ENCODE peak calls at places on chromosome 16, in nine cellular contexts. Z is neural progenitor cell, R is mucosa of descending colon, E is BJ, V is endothelial cell of umbilical vein, U is Karpas-422, B is heart right ventricle, X is H7, H is right cardiac atrium. Y is an unnamed sample.

GRCh38 chr16:19907161-19907992 is 22.7 kb upstream of the GPRC5B start:
- DNase-seq in Z (peak; percentile 89), H (peak; percentile 57), E (no peak), X (peak; percentile 78), U (peak; percentile 79), B (peak; percentile 62), R (peak; percentile 70), V (peak; percentile 73), Y (peak; percentile 77)

GRCh38 chr16:4588961-4589360 is 25.7 kb downstream of the UBALD1 start:
- DNase-seq in R (no peak), E (no peak), U (no peak), B (no peak), Z (no peak), H (no peak), V (no peak), X (no peak), Y (no peak)

GRCh38 chr16:24701521-24701951 is 27.9 kb upstream of the TNRC6A start:
- DNase-seq in B (no peak), Z (no peak), E (peak; percentile 49), R (no peak), X (no peak), U (no peak), V (peak; percentile 67), H (no peak), Y (no peak)

GRCh38 chr16:85608515-85608885 is 4.6 kb upstream of the GSE1 start:
- DNase-seq in B (no peak), H (no peak), V (no peak), U (no peak), Z (no peak), X (no peak), E (no peak), R (no peak), Y (no peak)

GRCh38 chr16:19733551-19733950 is 15.5 kb downstream of the IQCK start:
- DNase-seq in E (no peak), H (no peak), U (no peak), R (no peak), X (no peak), Z (no peak), B (no peak), V (no peak), Y (no peak)

GRCh38 chr16:51012396-51012795 is 138.7 kb downstream of the SALL1 start:
- DNase-seq in X (no peak), B (no peak), V (no peak), H (no peak), R (no peak), Z (no peak), U (no peak), E (no peak), Y (no peak)

GRCh38 chr16:31141489-31142108 is 6.1 kb upstream of the PRSS8 start:
- DNase-seq in R (peak; percentile 69), X (peak; percentile 68), V (no peak), E (no peak), U (no peak), Z (no peak), B (peak; percentile 38), H (peak; percentile 53), Y (no peak)

GRCh38 chr16:85284138-85284897 is 172.0 kb upstream of the CIBAR2 start:
- DNase-seq in R (no peak), X (peak; percentile 80), U (no peak), H (no peak), B (no peak), V (no peak), Z (peak; percentile 81), E (no peak), Y (no peak)

GRCh38 chr16:30472328-30472942 is at the start of gene ITGAL:
- DNase-seq in B (peak; percentile 35), H (peak; percentile 37), Z (no peak), V (no peak), U (peak; percentile 58), X (peak; percentile 10), R (peak; percentile 61), E (no peak), Y (peak; percentile 95)

GRCh38 chr16:85372627-85373372 is 240.3 kb upstream of the GSE1 start:
- DNase-seq in X (no peak), V (no peak), E (peak; percentile 47), B (no peak), H (peak; percentile 59), Z (no peak), R (no peak), U (no peak), Y (no peak)

GRCh38 chr16:79845734-79846135 is 245.2 kb upstream of the MAF start:
- DNase-seq in Z (no peak), X (no peak), B (no peak), U (no peak), H (no peak), E (no peak), R (no peak), V (no peak), Y (peak; percentile 68)

GRCh38 chr16:58029410-58029809 is 3.9 kb downstream of the MMP15 start:
- DNase-seq in H (no peak), Z (no peak), B (no peak), U (no peak), E (no peak), R (no peak), V (no peak), X (peak; percentile 16), Y (no peak)

GRCh38 chr16:81703177-81704155 is 75.6 kb upstream of the PLCG2 start:
- DNase-seq in V (peak; percentile 84), E (no peak), H (no peak), X (no peak), Z (no peak), B (no peak), R (no peak), U (no peak), Y (no peak)

DNA sequence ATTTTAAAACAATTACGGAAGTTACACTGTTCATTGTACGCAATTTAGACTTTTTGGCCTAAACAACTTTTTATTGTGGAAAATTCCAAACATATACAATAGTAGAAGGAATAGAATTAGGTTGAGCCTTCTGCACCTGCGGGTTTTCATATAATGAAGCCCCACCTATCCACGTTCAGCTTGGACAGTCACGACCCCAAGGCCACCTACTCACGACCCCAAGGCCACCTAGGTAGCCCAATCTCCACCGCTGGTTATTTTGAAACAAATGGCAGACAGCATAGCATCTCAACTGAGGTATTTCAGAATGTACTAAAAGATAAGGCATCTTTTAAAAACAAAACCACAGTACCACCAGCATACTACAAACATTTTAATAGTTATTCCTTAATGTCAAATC is 631 bp downstream of the NLRC5 start:
- DNase-seq in B (no peak), X (peak; percentile 25), R (no peak), Z (no peak), E (no peak), U (no peak), V (no peak), H (no peak), Y (no peak)
- H3K4me3 ChIP-seq in B (peak overlapping the region; percentile 91), X (peak overlapping the region; percentile 56), R (peak overlapping the region; percentile 65), Z (peak overlapping the region; percentile 48), E (peak overlapping the region; percentile 71), U (peak overlapping the region; percentile 93), V (peak overlapping the region; percentile 96), H (peak overlapping the region; percentile 56), Y (peak overlapping the region; percentile 96)

DNA sequence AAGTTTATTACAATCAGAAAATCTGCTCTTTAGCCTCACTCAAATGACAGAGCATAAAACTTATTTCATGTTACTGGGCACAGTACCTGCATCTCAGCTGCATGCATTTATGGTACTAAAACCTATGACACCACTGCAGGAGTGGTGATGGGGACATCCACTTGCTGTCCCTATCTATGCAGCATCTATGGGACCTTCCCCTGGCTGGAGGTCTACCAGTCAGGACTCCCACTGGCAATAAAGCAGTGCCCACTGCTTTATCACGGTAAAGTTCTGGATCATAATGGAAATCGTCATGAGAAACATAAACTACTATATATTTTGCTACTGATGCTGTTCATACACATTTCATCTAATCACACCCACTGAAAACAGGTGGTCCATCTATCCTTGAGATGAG is 26.2 kb downstream of the NSMCE1 start:
- DNase-seq in B (no peak), E (no peak), X (no peak), U (no peak), V (no peak), H (no peak), R (no peak), Z (no peak), Y (no peak)
- H3K4me3 ChIP-seq in B (peak overlapping the region; percentile 27), E (no peak overlapping the region), X (no peak overlapping the region), U (no peak overlapping the region), V (no peak overlapping the region), H (no peak overlapping the region), R (no peak overlapping the region), Z (no peak overlapping the region), Y (no peak overlapping the region)

GRCh38 chr16:67164599-67165061 is at the start of gene HSF4:
- DNase-seq in E (no peak), B (peak; percentile 78), Z (peak; percentile 56), U (no peak), R (peak; percentile 84), H (peak; percentile 75), X (peak; percentile 90), V (no peak), Y (no peak)

GRCh38 chr16:67163164-67163902 is 1.2 kb upstream of the HSF4 start:
- DNase-seq in X (peak; percentile 84), E (no peak), H (peak; percentile 67), V (peak; percentile 55), B (peak; percentile 72), U (no peak), Z (peak; percentile 82), R (peak; percentile 60), Y (peak; percentile 73)

GRCh38 chr16:67163903-67164558 is 514 bp upstream of the HSF4 start:
- DNase-seq in H (peak; percentile 32), B (no peak), U (no peak), E (no peak), X (peak; percentile 76), Z (peak; percentile 48), V (no peak), R (no peak), Y (no peak)

GRCh38 chr16:67161595-67162058 is 1.9 kb downstream of the FBXL8 start:
- DNase-seq in B (peak; percentile 62), H (no peak), E (no peak), R (no peak), V (no peak), Z (no peak), U (no peak), X (peak; percentile 75), Y (no peak)

DNA sequence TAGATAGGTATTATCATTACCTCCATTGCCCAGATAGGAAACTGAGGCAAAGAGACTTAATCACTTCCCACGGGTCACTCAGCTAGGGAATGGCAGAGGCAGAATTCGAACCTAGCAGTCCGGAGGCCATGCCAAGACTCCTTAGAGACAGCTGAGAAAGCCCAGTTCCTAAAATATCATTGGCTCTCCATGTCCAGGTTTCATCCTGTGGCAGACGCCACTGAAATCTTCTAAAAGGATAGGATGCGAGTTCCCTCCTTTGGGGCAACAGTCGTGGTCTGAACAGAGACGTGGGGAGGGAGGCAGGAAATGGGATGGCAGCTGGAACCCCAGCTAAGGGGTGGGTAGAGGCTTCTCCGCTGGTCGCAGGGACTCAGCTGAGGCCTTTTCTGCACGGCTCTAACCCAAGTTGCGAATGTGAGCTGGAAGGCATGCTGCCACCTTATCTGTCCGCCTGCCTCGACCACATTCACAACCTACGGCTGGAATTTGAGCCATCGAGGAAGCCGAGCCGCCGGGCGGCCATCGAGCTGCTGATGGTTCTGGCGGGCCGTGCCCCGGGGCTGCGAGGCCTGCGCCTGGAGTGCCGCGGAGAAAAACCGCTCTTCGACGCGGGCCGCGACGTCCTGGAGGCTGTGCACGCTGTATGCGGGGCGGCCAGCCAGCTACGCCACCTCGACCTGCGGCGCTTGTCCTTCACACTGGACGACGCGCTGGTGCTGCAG is 1.9 kb upstream of the HSF4 start:
- DNase-seq in E (no peak), R (no peak), Z (no peak), H (no peak), V (no peak), X (peak; percentile 77), B (no peak), U (no peak), Y (no peak)
- H3K4me3 ChIP-seq in E (no peak overlapping the region), R (no peak overlapping the region), Z (peak overlapping the region; percentile 47), H (no peak overlapping the region), V (no peak overlapping the region), X (peak overlapping the region; percentile 43), B (peak overlapping the region; percentile 51), U (no peak overlapping the region), Y (peak overlapping the region; percentile 39)

GRCh38 chr16:54937673-54938350 is 7.1 kb downstream of the IRX5 start:
- DNase-seq in E (no peak), V (peak; percentile 8), X (peak; percentile 62), U (no peak), H (no peak), R (no peak), Z (no peak), B (no peak), Y (no peak)
- H3K4me3 ChIP-seq in E (peak overlapping the region; percentile 13), V (no peak overlapping the region), X (peak overlapping the region; percentile 35), U (peak overlapping the region; percentile 46), H (peak overlapping the region; percentile 24), R (no peak overlapping the region), Z (peak overlapping the region; percentile 55), B (peak overlapping the region; percentile 90), Y (no peak overlapping the region)

Y was measured in GM12865.